ENCODE peak calls at places on chromosomes 7 and 10, in eight cellular contexts. W, F, A, C, G, L, K and P are unnamed samples.

GRCh38 chr10:123858039-123858740 is 33.4 kb downstream of the CPXM2 start:
- DNase-seq in F (no peak), G (no peak), C (peak; percentile 43), K (peak; percentile 12), A (no peak), W (no peak), L (no peak), P (no peak)

GRCh38 chr10:58950618-58951017 is 225.8 kb upstream of the PHYHIPL start:
- DNase-seq in G (no peak), W (no peak), L (no peak), A (no peak), K (no peak), C (peak; percentile 47), F (no peak), P (no peak)

GRCh38 chr7:157675427-157675930 is 338.7 kb downstream of the DNAJB6 start:
- DNase-seq in C (no peak), G (no peak), A (no peak), K (no peak), W (no peak), F (no peak), L (peak; percentile 6), P (no peak)

GRCh38 chr7:91263359-91264082 is 712 bp upstream of the FZD1 start:
- DNase-seq in C (no peak), G (peak; percentile 56), F (no peak), W (no peak), K (peak; percentile 33), L (peak; percentile 44), A (no peak), P (no peak)

GRCh38 chr7:41701542-41701941 is 1.3 kb downstream of the INHBA start:
- DNase-seq in A (no peak), L (no peak), F (no peak), K (no peak), W (no peak), C (no peak), G (no peak), P (no peak)

GRCh38 chr7:151206914-151207313 is 3.4 kb downstream of the H2BK1 start:
- DNase-seq in A (no peak), F (no peak), L (no peak), G (no peak), W (no peak), K (no peak), C (peak; percentile 9), P (no peak)

GRCh38 chr7:99038086-99038855 is 105.6 kb downstream of the SMURF1 start:
- DNase-seq in F (no peak), K (no peak), A (no peak), C (no peak), G (no peak), L (peak; percentile 8), W (no peak), P (no peak)

GRCh38 chr10:116211682-116212081 is 61.3 kb downstream of the GFRA1 start:
- DNase-seq in G (no peak), W (no peak), K (no peak), C (no peak), F (no peak), L (no peak), A (peak; percentile 60), P (peak; percentile 42)

GRCh38 chr7:138886501-138886917 is 88.5 kb upstream of the ATP6V0A4 start:
- DNase-seq in G (no peak), F (peak; percentile 77), C (peak; percentile 40), L (peak; percentile 28), K (peak; percentile 81), A (no peak), W (no peak), P (peak; percentile 28)

GRCh38 chr7:1401011-1401410 is 58.3 kb downstream of the MICALL2 start:
- DNase-seq in A (no peak), K (no peak), L (no peak), C (peak; percentile 36), W (no peak), G (no peak), F (no peak), P (no peak)

GRCh38 chr7:113013761-113014449 is 72.7 kb downstream of the GPR85 start:
- DNase-seq in K (no peak), W (peak; percentile 33), L (no peak), F (no peak), A (no peak), G (peak; percentile 22), C (peak; percentile 82), P (no peak)

GRCh38 chr7:113010377-113010776 is 76.2 kb downstream of the GPR85 start:
- DNase-seq in C (no peak), W (no peak), A (no peak), L (no peak), F (no peak), G (no peak), K (no peak), P (no peak)

GRCh38 chr7:113015038-113015645 is 71.5 kb downstream of the GPR85 start:
- DNase-seq in L (no peak), W (no peak), C (peak; percentile 27), K (peak; percentile 56), F (peak; percentile 6), G (no peak), A (no peak), P (no peak)
- TF ChIP-seq CTCF in L (no peak), W (no peak), C (peak; percentile 42), K (peak; percentile 42), F (peak; percentile 73), G (no peak), A (peak; percentile 53), P (peak; percentile 34)

DNA sequence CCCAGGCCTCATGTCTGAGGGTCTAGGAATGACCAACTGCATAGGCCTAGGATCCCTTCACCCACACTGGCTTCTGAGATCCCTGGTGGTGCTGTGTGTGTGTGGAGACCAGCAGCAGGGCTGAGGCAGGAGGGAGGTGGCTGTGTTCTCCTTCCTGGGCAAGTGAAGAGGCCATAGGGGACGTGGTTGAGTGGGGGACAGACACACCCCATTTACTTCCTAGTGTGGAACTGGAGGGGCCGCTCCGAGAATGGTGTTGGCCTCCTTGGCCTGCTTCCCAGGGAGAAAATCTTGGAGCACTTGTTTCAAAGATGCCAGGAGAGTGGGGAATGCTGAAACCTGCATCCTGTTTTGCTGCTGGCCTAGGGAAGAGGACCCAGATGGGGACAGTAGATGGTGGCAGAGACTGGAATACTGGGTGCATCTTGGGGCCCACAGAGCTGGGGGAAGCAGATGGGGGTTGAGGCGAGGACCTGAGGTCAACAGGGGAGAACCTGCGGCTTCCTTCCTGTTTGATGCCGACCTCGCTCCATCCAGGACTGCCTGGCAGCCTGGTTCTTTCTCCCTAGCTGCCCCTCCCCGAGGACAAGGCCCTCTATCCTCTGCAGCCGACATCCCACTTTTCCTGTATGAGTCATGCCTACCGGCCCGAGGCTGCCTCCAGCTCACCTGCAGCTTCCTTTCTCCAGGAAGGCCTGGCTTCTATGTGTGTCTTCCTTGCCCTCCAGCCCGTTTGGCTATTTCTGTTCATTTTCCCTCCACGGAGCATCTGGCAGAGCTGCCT is 19.2 kb downstream of the UBTD1 start:
- DNase-seq in W (peak; percentile 25), K (no peak), A (no peak), F (no peak), L (no peak), C (peak; percentile 71), G (no peak), P (no peak)
- H3K4me3 ChIP-seq in W (no peak overlapping the region), K (no peak overlapping the region), A (no peak overlapping the region), F (no peak overlapping the region), L (no peak overlapping the region), C (no peak overlapping the region), G (no peak overlapping the region), P (no peak overlapping the region)

GRCh38 chr10:119135517-119135890 is 30.0 kb downstream of the SFXN4 start:
- DNase-seq in F (no peak), C (no peak), K (peak; percentile 95), A (no peak), G (no peak), L (no peak), W (no peak), P (no peak)
- H3K36me3 ChIP-seq in F (peaks cover 51% of the 10 kb centered on the region), C (peaks cover 3% of the 10 kb centered on the region), K (peaks cover 16% of the 10 kb centered on the region), A (peaks cover 12% of the 10 kb centered on the region), G (peaks cover 40% of the 10 kb centered on the region), L (no peaks in the 10 kb centered on the region), W (peaks cover 18% of the 10 kb centered on the region), P (peaks cover 3% of the 10 kb centered on the region)

DNA sequence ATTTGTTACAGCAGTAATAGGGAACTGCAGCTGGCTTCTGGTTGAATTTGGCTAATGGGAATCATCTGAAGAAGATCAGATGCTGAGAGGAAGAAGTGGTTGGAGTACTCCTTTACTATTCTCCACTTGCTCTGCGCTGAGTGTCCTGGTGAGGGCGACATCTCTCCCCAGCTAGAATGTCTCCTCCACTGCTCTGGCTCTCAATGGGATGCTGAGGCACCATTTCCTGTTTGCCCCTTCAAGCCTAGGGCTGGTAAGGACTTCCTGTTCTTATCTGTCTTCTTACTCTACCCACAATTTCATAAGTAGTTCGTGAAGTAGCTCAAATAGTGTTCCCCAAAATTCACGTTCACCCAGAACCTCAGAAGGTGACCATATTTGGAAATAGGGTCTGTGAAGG is 43.2 kb upstream of the TES start:
- DNase-seq in K (no peak), G (no peak), L (no peak), C (no peak), W (no peak), A (no peak), F (peak; percentile 10), P (no peak)
- TF ChIP-seq CTCF in K (no peak), G (no peak), L (no peak), C (peak; percentile 30), W (peak; percentile 54), A (no peak), F (peak; percentile 65), P (peak; percentile 13)

GRCh38 chr7:158776474-158776873 is 52.8 kb downstream of the ESYT2 start:
- DNase-seq in L (no peak), K (no peak), G (no peak), A (no peak), C (no peak), F (no peak), W (no peak), P (no peak)
- H3K4me3 ChIP-seq in L (no peak overlapping the region), K (no peak overlapping the region), G (no peak overlapping the region), A (no peak overlapping the region), C (no peak overlapping the region), F (no peak overlapping the region), W (no peak overlapping the region), P (no peak overlapping the region)

GRCh38 chr10:70228503-70228902 is 4.7 kb downstream of the PPA1 start:
- DNase-seq in W (no peak), A (no peak), C (no peak), G (no peak), F (no peak), L (no peak), K (no peak), P (no peak)
- H3K36me3 ChIP-seq in W (peaks cover 15% of the 10 kb centered on the region), A (peaks cover 1% of the 10 kb centered on the region), C (peaks cover 16% of the 10 kb centered on the region), G (peaks cover 25% of the 10 kb centered on the region), F (peaks cover 74% of the 10 kb centered on the region), L (no peaks in the 10 kb centered on the region), K (peaks cover 6% of the 10 kb centered on the region), P (no peaks in the 10 kb centered on the region)